ENCODE peak calls at places on chromosomes 5 and 9, in seven cellular contexts. R is neural progenitor cell, J is GM23248, G is HCT116, N is hepatocyte, P is GM23338, M is PC-3. C is an unnamed sample.

GRCh38 chr9:33374190-33374589 is 28.2 kb downstream of the AQP7 start:
- DNase-seq in M (no peak), N (no peak), G (no peak), P (no peak), R (no peak), J (no peak), C (no peak)

GRCh38 chr9:83471223-83471622 is 67.0 kb downstream of the FRMD3 start:
- DNase-seq in R (no peak), P (no peak), G (no peak), N (no peak), J (no peak), M (no peak), C (no peak)

GRCh38 chr9:122219856-122220672 is 8.7 kb downstream of the LHX6 start:
- DNase-seq in N (no peak), P (no peak), G (no peak), R (peak), J (peak), M (no peak), C (no peak)

GRCh38 chr5:72347801-72348305 is 27.7 kb downstream of the PTCD2 start:
- DNase-seq in J (peak), R (no peak), M (peak), P (no peak), G (peak), N (peak), C (no peak)

GRCh38 chr9:115591584-115591984 is 473.6 kb upstream of the TNC start:
- DNase-seq in G (peak), N (peak), R (peak), M (peak), J (peak), P (peak), C (peak)

GRCh38 chr5:88060194-88060593 is 208.5 kb downstream of the TMEM161B start:
- DNase-seq in M (no peak), J (no peak), G (no peak), N (no peak), P (no peak), R (no peak), C (no peak)

GRCh38 chr9:91148306-91148705 is 213.4 kb downstream of the AUH start:
- DNase-seq in J (no peak), M (no peak), P (no peak), R (no peak), G (no peak), N (no peak), C (no peak)

GRCh38 chr9:115691097-115691496 is 462.5 kb upstream of the PAPPA start:
- DNase-seq in P (no peak), R (no peak), M (peak), G (no peak), N (peak), J (peak), C (no peak)

GRCh38 chr5:156838966-156839365 is 11.1 kb upstream of the PPP1R2B start:
- DNase-seq in M (no peak), G (no peak), P (no peak), N (no peak), R (no peak), J (no peak), C (no peak)

GRCh38 chr9:4665357-4665756 is 923 bp downstream of the SPATA6L start:
- DNase-seq in R (no peak), P (no peak), G (no peak), N (no peak), M (no peak), J (peak), C (no peak)

GRCh38 chr5:133721365-133721764 is 109.0 kb upstream of the FSTL4 start:
- DNase-seq in J (no peak), N (no peak), P (no peak), M (no peak), R (no peak), G (no peak), C (no peak)

GRCh38 chr9:111036068-111036789 is 2.0 kb downstream of the LPAR1 start:
- DNase-seq in G (peak), R (peak), P (peak), M (peak), N (peak), J (peak), C (no peak)

GRCh38 chr5:72624641-72625236 is 117.5 kb upstream of the ZNF366 start:
- DNase-seq in P (no peak), M (peak), N (no peak), J (peak), R (no peak), G (no peak), C (no peak)

GRCh38 chr9:132410642-132411041 is 631 bp downstream of the CFAP77 start:
- DNase-seq in R (peak), J (no peak), G (no peak), P (no peak), M (no peak), N (no peak), C (no peak)

GRCh38 chr9:19174127-19174921 is 47.0 kb upstream of the PLIN2 start:
- DNase-seq in R (peak), M (peak), P (peak), N (peak), J (peak), G (peak), C (peak)

GRCh38 chr9:76912631-76913275 is 6.8 kb upstream of the PRUNE2 start:
- DNase-seq in J (peak), M (peak), G (peak), R (no peak), P (no peak), N (no peak), C (no peak)

GRCh38 chr9:35695801-35696420 is 6.2 kb upstream of the TPM2 start:
- DNase-seq in R (no peak), M (peak), G (no peak), P (no peak), J (peak), N (peak), C (no peak)

GRCh38 chr5:67806647-67807046 is 408.9 kb upstream of the PIK3R1 start:
- DNase-seq in P (no peak), J (no peak), N (no peak), G (no peak), R (no peak), M (no peak), C (no peak)

GRCh38 chr9:132739705-132740310 is 69.5 kb downstream of the GTF3C4 start:
- DNase-seq in J (no peak), P (no peak), G (no peak), R (no peak), N (peak), M (no peak), C (no peak)

GRCh38 chr5:96259211-96259772 is 173.8 kb downstream of the PCSK1 start:
- DNase-seq in J (peak), R (no peak), P (no peak), N (no peak), G (no peak), M (peak), C (no peak)

GRCh38 chr5:179889885-179890284 is 17.8 kb downstream of the TBC1D9B start:
- DNase-seq in P (no peak), G (no peak), J (no peak), M (no peak), R (no peak), N (no peak), C (no peak)

GRCh38 chr5:173496129-173496882 is 120.1 kb downstream of the BOD1 start:
- DNase-seq in N (no peak), M (no peak), G (no peak), R (no peak), P (no peak), J (no peak), C (no peak)

GRCh38 chr5:149322518-149322917 is 22.8 kb upstream of the GRPEL2 start:
- DNase-seq in G (no peak), P (peak), J (no peak), N (peak), M (no peak), R (no peak), C (no peak)

GRCh38 chr5:109454726-109455505 is 45.1 kb upstream of the PJA2 start:
- DNase-seq in P (no peak), J (peak), M (no peak), R (no peak), N (no peak), G (no peak), C (no peak)

GRCh38 chr9:33161589-33162132 is 5.5 kb downstream of the B4GALT1 start:
- DNase-seq in M (peak), P (no peak), J (peak), G (peak), R (no peak), N (peak), C (no peak)

DNA sequence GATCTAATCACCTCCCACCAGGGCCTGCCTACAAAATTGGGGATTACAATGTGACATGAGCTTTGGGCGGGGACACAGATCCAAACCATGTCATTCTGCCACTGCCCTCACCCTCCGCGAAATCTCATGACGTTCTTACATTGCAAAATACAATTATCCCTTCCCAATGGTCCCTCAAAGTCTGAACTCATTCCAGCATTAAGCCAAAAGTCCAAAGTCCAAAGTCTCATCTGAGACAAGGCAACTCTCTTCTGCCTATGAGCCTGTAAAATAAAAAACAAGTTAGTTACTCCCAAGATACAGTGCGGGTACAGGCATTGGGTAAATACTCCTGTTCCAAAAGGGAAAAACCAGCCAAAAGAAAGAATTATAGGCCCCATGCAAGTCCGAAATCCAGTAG is 14.6 kb upstream of the PCDHAC2 start:
- DNase-seq in G (no peak), J (no peak), N (no peak), M (no peak), P (no peak), R (no peak), C (no peak)
- TF ChIP-seq EZH2 in G (no peak), J (no peak), N (no peak), M (no peak), P (no peak), R (no peak), C (no peak)

DNA sequence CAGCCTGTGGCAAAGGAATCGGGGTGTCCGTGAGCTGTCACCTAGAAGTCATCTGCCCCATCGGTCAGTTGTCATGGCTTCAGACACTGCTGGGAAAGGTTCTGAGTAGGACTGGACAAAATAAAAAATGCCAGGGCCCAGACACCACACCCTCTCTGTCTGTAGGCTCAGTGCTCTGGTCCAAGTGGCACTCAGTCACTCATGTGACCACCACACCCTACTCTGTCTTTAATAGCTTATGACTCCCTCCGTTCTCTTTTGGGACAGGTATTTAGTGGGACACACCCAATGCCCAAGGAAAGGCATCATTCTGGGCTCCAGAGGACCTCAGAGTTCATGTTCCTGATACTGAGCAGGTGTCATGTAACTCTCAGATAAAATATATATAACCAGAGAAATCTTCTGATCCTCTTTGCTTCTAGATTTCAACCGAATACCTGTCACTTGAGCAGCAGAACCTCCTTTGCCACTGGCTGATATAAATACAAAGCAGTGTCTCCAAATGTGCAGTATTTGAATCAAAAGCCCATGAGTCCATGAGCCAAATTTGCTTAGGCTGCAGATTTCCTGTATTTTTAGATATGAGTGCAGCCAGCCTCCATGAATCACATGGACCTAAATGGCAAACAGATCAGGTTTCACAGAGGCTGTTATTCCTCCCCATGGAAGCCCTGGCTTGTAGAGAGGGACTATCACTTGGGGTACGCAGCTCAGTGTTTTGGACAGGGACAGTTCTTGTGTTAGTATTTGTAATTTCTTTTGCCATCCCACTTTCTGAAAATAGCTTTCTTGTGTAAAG is 272.0 kb downstream of the ARHGAP26 start:
- DNase-seq in G (no peak), M (peak), R (no peak), N (no peak), P (no peak), J (peak), C (no peak)
- TF ChIP-seq EZH2phosphoT487 in G (no peak), M (no peak), R (no peak), N (no peak), P (no peak), J (no peak), C (no peak)

GRCh38 chr5:99814311-99815063 is 720.7 kb upstream of the FAM174A start:
- DNase-seq in R (no peak), N (no peak), J (no peak), M (peak), P (no peak), G (no peak), C (no peak)
- TF ChIP-seq EZH2 in R (no peak), N (no peak), J (no peak), M (no peak), P (no peak), G (no peak), C (no peak)

GRCh38 chr5:168931638-168932345 is 352.6 kb upstream of the PANK3 start:
- DNase-seq in P (no peak), G (no peak), J (peak), M (no peak), R (no peak), N (peak), C (no peak)
- TF ChIP-seq EZH2phosphoT487 in P (no peak), G (no peak), J (no peak), M (no peak), R (no peak), N (no peak), C (no peak)

GRCh38 chr9:93956183-93956784 is 1.1 kb upstream of the BARX1 start:
- DNase-seq in N (no peak), M (no peak), G (no peak), R (no peak), P (no peak), J (no peak), C (no peak)

GRCh38 chr9:93953492-93954435 is 1.4 kb downstream of the BARX1 start:
- DNase-seq in J (no peak), G (no peak), N (no peak), P (peak), R (peak), M (no peak), C (no peak)

GRCh38 chr9:93952784-93953491 is 2.2 kb downstream of the BARX1 start:
- DNase-seq in P (peak), R (peak), J (no peak), N (peak), M (no peak), G (no peak), C (no peak)

GRCh38 chr9:93955356-93956182 is 414 bp upstream of the BARX1 start:
- DNase-seq in P (peak), N (no peak), G (no peak), M (no peak), R (peak), J (peak), C (no peak)

DNA sequence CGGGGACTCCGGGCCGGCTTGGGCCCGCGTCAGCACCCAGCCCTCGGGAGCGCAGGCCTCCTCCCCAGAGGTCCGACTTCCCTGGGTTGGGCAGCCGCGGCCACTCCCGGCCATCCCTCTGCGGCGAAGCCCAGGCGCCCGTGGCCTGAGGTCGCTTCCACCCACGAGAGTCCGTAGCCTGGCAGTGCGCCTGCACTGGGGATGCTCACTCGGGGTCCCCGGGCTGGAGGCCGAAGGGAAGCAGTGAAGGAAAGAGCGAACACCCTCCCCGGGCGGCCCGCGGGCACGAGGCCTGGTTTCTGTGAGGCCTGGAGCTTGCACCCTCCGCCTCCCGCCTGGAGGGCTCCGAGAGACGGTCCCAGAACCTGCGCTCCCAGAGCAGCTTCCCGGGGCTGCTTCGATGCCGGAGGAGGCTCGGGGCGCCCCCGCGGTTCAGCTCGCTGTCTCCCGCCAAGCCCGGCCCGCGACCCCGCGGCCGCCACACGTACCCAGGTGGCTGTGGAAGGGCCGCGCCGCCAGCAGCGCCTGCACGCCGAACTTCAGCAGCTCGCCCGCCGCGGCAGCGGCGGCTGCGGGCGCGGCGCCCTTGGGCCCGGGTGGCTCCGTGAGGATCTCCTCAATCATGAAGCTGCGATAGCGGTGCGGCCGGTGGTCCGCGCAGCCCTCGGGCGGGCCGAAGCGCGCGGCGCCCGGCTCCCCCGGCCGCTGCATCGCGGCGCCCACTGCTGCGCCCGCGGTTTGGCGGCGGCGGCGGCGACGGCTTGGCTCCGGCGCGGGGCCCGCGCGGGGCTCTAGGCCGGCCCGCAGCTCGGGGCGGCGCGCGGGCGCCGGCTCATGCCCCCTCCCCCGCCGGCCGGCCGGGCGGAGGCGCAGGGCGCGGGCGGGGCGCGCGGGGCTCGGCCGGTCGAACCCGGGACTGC is at the start of gene BARX1:
- DNase-seq in P (peak), G (no peak), J (no peak), M (no peak), N (no peak), R (peak), C (no peak)
- TF ChIP-seq EZH2 in P (peak), G (no peak), J (peak), M (no peak), N (peak), R (no peak), C (no peak)

DNA sequence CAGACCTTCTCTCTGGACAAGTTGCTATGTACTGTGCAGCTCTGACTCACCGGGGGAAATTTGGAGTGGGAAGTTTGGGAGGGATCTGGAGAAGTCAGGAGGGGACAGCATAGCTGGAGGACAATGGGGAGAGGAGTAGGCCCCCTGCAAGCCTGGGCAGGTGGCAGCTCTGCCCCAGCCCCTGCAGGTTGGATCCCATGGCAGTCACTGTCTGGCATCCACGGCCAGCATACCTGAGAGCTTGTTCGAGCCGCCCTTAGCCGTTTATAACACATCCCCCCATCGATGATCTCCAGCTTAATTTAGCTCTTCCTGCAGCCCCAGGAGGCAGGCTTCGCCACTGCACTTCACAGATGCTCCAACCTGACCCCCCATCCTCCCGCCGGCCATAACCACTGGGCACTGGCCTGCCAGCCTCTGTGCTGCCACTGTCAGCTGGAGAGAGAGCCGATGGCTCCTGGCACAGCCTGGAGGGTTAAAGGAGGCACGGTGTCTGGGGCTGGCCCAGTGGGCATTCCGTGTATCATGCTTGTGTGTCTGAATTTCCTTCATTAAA is 57.7 kb upstream of the RNU6ATAC start:
- DNase-seq in P (no peak), R (no peak), M (no peak), N (no peak), G (no peak), J (no peak), C (no peak)
- TF ChIP-seq EZH2phosphoT487 in P (no peak), R (no peak), M (no peak), N (no peak), G (no peak), J (no peak), C (no peak)

GRCh38 chr5:128539038-128539429 is 989 bp upstream of the FBN2 start:
- DNase-seq in J (peak), N (peak), R (no peak), P (no peak), M (no peak), G (no peak), C (peak)
- TF ChIP-seq EZH2 in J (no peak), N (no peak), R (no peak), P (peak), M (no peak), G (no peak), C (no peak)

DNA sequence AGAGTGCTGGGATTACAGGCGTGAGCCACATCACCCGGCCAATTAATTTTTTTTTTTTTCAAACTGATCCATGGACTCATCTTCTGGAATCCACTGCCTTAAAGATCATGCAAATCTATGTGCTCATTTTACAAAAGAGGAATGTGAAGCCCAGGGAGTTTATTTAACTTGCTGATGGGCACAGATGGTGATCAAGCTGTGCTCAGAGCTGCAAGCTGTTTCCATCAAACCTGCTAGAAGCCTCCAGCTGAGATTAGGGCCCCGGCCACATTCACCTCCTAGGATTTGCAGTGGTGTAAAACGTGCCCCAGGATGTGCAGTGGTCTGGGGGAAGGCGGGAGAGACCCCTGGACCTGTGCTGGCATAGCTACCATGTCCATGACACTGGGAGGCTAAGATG is 56.1 kb upstream of the TUT7 start:
- DNase-seq in R (no peak), G (no peak), M (no peak), P (peak), N (no peak), J (no peak), C (no peak)
- TF ChIP-seq EZH2phosphoT487 in R (no peak), G (no peak), M (no peak), P (no peak), N (no peak), J (no peak), C (no peak)

GRCh38 chr9:34623386-34624235 is 3.3 kb upstream of the DCTN3 start:
- DNase-seq in G (no peak), M (no peak), R (no peak), J (no peak), N (no peak), P (peak), C (no peak)
- TF ChIP-seq EZH2 in G (no peak), M (no peak), R (no peak), J (peak), N (no peak), P (peak), C (no peak)

C was measured in MM.1S.